ENCODE peak calls at places on chromosomes 5 and 9, in five cellular contexts. E is spleen, F is epithelial cell of esophagus, W is psoas muscle, T is AG04449. X is an unnamed sample.

GRCh38 chr5:6411141-6411540 is 32.8 kb upstream of the MED10 start:
- DNase-seq in W (no peak), F (no peak), E (no peak), T (no peak), X (no peak)

GRCh38 chr5:39370555-39371366 is 6.5 kb upstream of the C9 start:
- DNase-seq in W (no peak), E (no peak), F (no peak), T (no peak), X (no peak)

GRCh38 chr5:848671-849111 is 2.1 kb downstream of the ZDHHC11 start:
- DNase-seq in E (peak; percentile 50), T (no peak), W (peak; percentile 11), F (no peak), X (no peak)

GRCh38 chr5:435156-435790 is 7.7 kb upstream of the EXOC3 start:
- DNase-seq in T (no peak), W (no peak), E (no peak), F (no peak), X (no peak)

GRCh38 chr5:143014017-143014651 is 244.0 kb downstream of the ARHGAP26 start:
- DNase-seq in E (peak; percentile 75), W (peak; percentile 25), F (peak; percentile 37), T (no peak), X (no peak)

GRCh38 chr5:17218353-17219005 is 1.0 kb downstream of the BASP1 start:
- DNase-seq in F (peak; percentile 43), W (peak; percentile 47), E (peak; percentile 88), T (no peak), X (no peak)

GRCh38 chr5:137613554-137614265 is 114.6 kb upstream of the SPOCK1 start:
- DNase-seq in T (no peak), E (no peak), W (no peak), F (peak; percentile 19), X (no peak)

GRCh38 chr9:8857330-8858249 is 1058.0 kb upstream of the DMAC1 start:
- DNase-seq in F (peak; percentile 15), T (no peak), W (peak; percentile 63), E (peak; percentile 76), X (no peak)

GRCh38 chr9:38107405-38107804 is 38.4 kb upstream of the SHB start:
- DNase-seq in T (no peak), E (no peak), F (no peak), W (no peak), X (no peak)

GRCh38 chr9:138028596-138028995 is 151.0 kb downstream of the CACNA1B start:
- DNase-seq in F (no peak), T (no peak), E (no peak), W (no peak), X (no peak)

GRCh38 chr9:134377976-134378375 is 51.7 kb downstream of the RXRA start:
- DNase-seq in W (peak; percentile 85), F (peak; percentile 44), T (no peak), E (no peak), X (no peak)

GRCh38 chr5:19928556-19929421 is 59.2 kb downstream of the CDH18 start:
- DNase-seq in F (peak; percentile 93), T (peak; percentile 29), E (no peak), W (no peak), X (peak; percentile 69)

GRCh38 chr9:108844856-108845255 is 10.9 kb downstream of the ACTL7B start:
- DNase-seq in T (no peak), W (no peak), E (no peak), F (peak; percentile 61), X (no peak)

GRCh38 chr5:122022966-122023365 is 55.1 kb downstream of the LOX start:
- DNase-seq in W (no peak), F (no peak), T (no peak), E (no peak), X (no peak)

GRCh38 chr5:12141496-12141895 is 237.2 kb upstream of the CTNND2 start:
- DNase-seq in E (no peak), F (peak; percentile 34), T (no peak), W (no peak), X (no peak)
- TF ChIP-seq CTCF in E (no peak), F (no peak), T (no peak), W (no peak), X (no peak)

GRCh38 chr9:4811824-4812223 is 19.1 kb downstream of the RCL1 start:
- DNase-seq in E (no peak), F (no peak), W (no peak), T (no peak), X (no peak)

GRCh38 chr9:4814913-4815312 is 22.2 kb downstream of the RCL1 start:
- DNase-seq in F (no peak), E (no peak), W (no peak), T (no peak), X (no peak)

GRCh38 chr9:4815381-4815956 is 22.7 kb downstream of the RCL1 start:
- DNase-seq in T (no peak), W (no peak), E (no peak), F (no peak), X (no peak)

GRCh38 chr9:4810565-4810964 is 17.8 kb downstream of the RCL1 start:
- DNase-seq in E (no peak), T (no peak), F (no peak), W (no peak), X (no peak)

DNA sequence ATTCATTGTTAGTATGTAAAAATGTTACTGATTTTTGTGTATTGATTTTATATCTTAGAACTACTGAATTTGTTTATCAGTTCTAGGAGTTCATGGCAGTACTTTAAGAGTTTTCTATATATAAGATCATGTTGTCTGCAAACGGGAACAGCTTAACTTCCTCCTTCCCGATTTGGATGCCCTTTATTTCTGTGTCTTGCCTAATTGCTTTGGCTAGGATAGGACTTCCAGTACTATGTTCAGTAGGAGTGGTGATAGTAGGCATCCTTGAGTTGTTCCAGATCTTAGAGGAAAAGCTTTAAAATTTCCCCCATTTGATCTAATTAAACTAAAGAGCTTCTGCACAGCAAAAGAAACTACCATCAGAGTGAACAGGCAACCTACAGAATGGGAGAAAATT is 20.1 kb downstream of the RCL1 start:
- DNase-seq in F (no peak), E (no peak), W (no peak), T (no peak), X (no peak)
- H3K4me3 ChIP-seq in F (no peak overlapping the region), E (no peak overlapping the region), W (no peak overlapping the region), T (no peak overlapping the region), X (no peak overlapping the region)

GRCh38 chr5:133261993-133262392 is 210.2 kb downstream of the HSPA4 start:
- DNase-seq in F (no peak), T (no peak), W (no peak), E (no peak), X (no peak)
- TF ChIP-seq CTCF in F (no peak), T (no peak), W (no peak), E (no peak), X (no peak)

DNA sequence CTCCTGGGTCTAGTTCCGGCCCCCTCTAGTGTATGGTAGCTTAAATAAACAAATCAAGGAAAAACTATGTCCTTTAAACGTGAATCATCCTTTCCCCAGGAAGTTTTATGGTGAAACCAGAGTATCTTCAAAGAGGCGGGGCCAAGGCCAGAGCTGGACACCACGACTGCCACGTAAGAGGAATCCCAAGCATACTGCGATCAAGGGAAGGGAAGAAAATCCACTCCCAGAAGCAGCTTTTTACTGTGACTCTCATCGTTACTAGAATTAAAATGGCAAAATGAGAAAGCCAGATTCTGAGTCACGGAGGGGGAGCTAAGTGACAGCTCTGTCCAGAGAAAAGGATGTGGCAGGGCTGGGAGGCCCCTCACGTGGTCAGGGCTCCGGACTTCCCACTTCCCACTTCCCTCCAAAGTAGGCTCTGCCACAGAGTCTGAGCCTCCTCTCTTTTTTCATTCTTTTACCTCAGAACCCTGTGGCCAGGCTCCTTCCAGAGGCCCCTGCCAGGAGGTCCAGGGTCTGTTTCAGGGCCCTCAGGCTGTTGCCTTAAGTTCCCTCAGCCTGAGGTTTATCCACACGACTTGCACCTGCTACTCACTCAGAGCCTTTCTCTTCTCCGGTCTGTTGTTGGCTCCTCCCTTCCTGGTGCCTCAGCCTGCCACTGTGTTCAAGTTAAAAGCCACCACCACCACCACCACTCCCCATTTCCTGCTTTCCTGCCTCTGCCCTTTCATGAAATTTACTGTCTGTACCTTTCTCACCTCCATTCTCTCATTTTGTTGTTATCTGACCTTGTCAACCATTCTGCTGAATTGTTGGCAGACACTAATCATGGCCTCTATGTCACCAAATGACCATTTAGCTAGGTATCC is 1.4 kb upstream of the GLRX start:
- DNase-seq in E (peak; percentile 88), W (peak; percentile 75), F (peak; percentile 76), T (peak; percentile 87), X (peak; percentile 69)
- H3K4me3 ChIP-seq in E (peak overlapping the region; percentile 88), W (peak overlapping the region; percentile 95), F (no peak overlapping the region), T (no peak overlapping the region), X (peak overlapping the region; percentile 20)